ENCODE peak calls at places on chromosome 9, in eight cellular contexts. One of them, this sample, is unnamed.

GRCh38 chr9:110828148-110828730 is 159.6 kb downstream of the MUSK start:
- DNase-seq in stimulated activated naive B cell treated with anti-CD40 and anti-IgM and Interleukin-4, amounts not matched to agents 10 μg/mL and 1 μg/mL and 100 μg/mL, for 72 hours: no peak
- DNase-seq in psoas muscle: no peak
- DNase-seq in ascending aorta: peak
- DNase-seq in A673: peak
- DNase-seq in neural crest cell: no peak
- DNase-seq in stimulated activated effector memory CD8-positive, alpha-beta T cell treated with anti-CD3 and anti-CD28 coated beads, Interleukin-12 subunit alpha, Interleukin-12 subunit beta, amount 100 ng/mL, for 72 hours: no peak
- DNase-seq in PC-3: no peak
- DNase-seq in this sample: peak

GRCh38 chr9:118108971-118109370 is 404.8 kb downstream of the TLR4 start:
- DNase-seq in A673: no peak
- DNase-seq in psoas muscle: no peak
- DNase-seq in stimulated activated effector memory CD8-positive, alpha-beta T cell treated with anti-CD3 and anti-CD28 coated beads, Interleukin-12 subunit alpha, Interleukin-12 subunit beta, amount 100 ng/mL, for 72 hours: no peak
- DNase-seq in neural crest cell: no peak
- DNase-seq in PC-3: no peak
- DNase-seq in stimulated activated naive B cell treated with anti-CD40 and anti-IgM and Interleukin-4, amounts not matched to agents 10 μg/mL and 1 μg/mL and 100 μg/mL, for 72 hours: no peak
- DNase-seq in ascending aorta: no peak
- DNase-seq in this sample: no peak

GRCh38 chr9:136358888-136359287 is 4.7 kb downstream of the DNLZ start:
- DNase-seq in ascending aorta: no peak
- DNase-seq in stimulated activated naive B cell treated with anti-CD40 and anti-IgM and Interleukin-4, amounts not matched to agents 10 μg/mL and 1 μg/mL and 100 μg/mL, for 72 hours: no peak
- DNase-seq in A673: no peak
- DNase-seq in neural crest cell: no peak
- DNase-seq in psoas muscle: no peak
- DNase-seq in stimulated activated effector memory CD8-positive, alpha-beta T cell treated with anti-CD3 and anti-CD28 coated beads, Interleukin-12 subunit alpha, Interleukin-12 subunit beta, amount 100 ng/mL, for 72 hours: no peak
- DNase-seq in PC-3: no peak
- DNase-seq in this sample: no peak

GRCh38 chr9:113446323-113446740 is 17.2 kb upstream of the RGS3 start:
- DNase-seq in PC-3: peak
- DNase-seq in neural crest cell: no peak
- DNase-seq in stimulated activated naive B cell treated with anti-CD40 and anti-IgM and Interleukin-4, amounts not matched to agents 10 μg/mL and 1 μg/mL and 100 μg/mL, for 72 hours: no peak
- DNase-seq in A673: peak
- DNase-seq in ascending aorta: no peak
- DNase-seq in stimulated activated effector memory CD8-positive, alpha-beta T cell treated with anti-CD3 and anti-CD28 coated beads, Interleukin-12 subunit alpha, Interleukin-12 subunit beta, amount 100 ng/mL, for 72 hours: peak
- DNase-seq in psoas muscle: no peak
- DNase-seq in this sample: no peak

GRCh38 chr9:130199605-130200004 is 27.4 kb downstream of the NCS1 start:
- DNase-seq in neural crest cell: no peak
- DNase-seq in stimulated activated effector memory CD8-positive, alpha-beta T cell treated with anti-CD3 and anti-CD28 coated beads, Interleukin-12 subunit alpha, Interleukin-12 subunit beta, amount 100 ng/mL, for 72 hours: no peak
- DNase-seq in PC-3: no peak
- DNase-seq in stimulated activated naive B cell treated with anti-CD40 and anti-IgM and Interleukin-4, amounts not matched to agents 10 μg/mL and 1 μg/mL and 100 μg/mL, for 72 hours: no peak
- DNase-seq in A673: no peak
- DNase-seq in ascending aorta: no peak
- DNase-seq in psoas muscle: no peak
- DNase-seq in this sample: peak

GRCh38 chr9:16624356-16624755 is 246.1 kb downstream of the BNC2 start:
- DNase-seq in neural crest cell: no peak
- DNase-seq in stimulated activated naive B cell treated with anti-CD40 and anti-IgM and Interleukin-4, amounts not matched to agents 10 μg/mL and 1 μg/mL and 100 μg/mL, for 72 hours: no peak
- DNase-seq in ascending aorta: no peak
- DNase-seq in A673: no peak
- DNase-seq in stimulated activated effector memory CD8-positive, alpha-beta T cell treated with anti-CD3 and anti-CD28 coated beads, Interleukin-12 subunit alpha, Interleukin-12 subunit beta, amount 100 ng/mL, for 72 hours: no peak
- DNase-seq in psoas muscle: no peak
- DNase-seq in PC-3: no peak
- DNase-seq in this sample: no peak

GRCh38 chr9:68755752-68756151 is 50.7 kb downstream of the PIP5K1B start:
- DNase-seq in A673: no peak
- DNase-seq in stimulated activated naive B cell treated with anti-CD40 and anti-IgM and Interleukin-4, amounts not matched to agents 10 μg/mL and 1 μg/mL and 100 μg/mL, for 72 hours: no peak
- DNase-seq in psoas muscle: no peak
- DNase-seq in ascending aorta: no peak
- DNase-seq in neural crest cell: no peak
- DNase-seq in stimulated activated effector memory CD8-positive, alpha-beta T cell treated with anti-CD3 and anti-CD28 coated beads, Interleukin-12 subunit alpha, Interleukin-12 subunit beta, amount 100 ng/mL, for 72 hours: no peak
- DNase-seq in PC-3: no peak
- DNase-seq in this sample: no peak

GRCh38 chr9:71592400-71592799 is 175.9 kb downstream of the CEMIP2 start:
- DNase-seq in neural crest cell: no peak
- DNase-seq in A673: no peak
- DNase-seq in ascending aorta: no peak
- DNase-seq in psoas muscle: no peak
- DNase-seq in stimulated activated effector memory CD8-positive, alpha-beta T cell treated with anti-CD3 and anti-CD28 coated beads, Interleukin-12 subunit alpha, Interleukin-12 subunit beta, amount 100 ng/mL, for 72 hours: no peak
- DNase-seq in stimulated activated naive B cell treated with anti-CD40 and anti-IgM and Interleukin-4, amounts not matched to agents 10 μg/mL and 1 μg/mL and 100 μg/mL, for 72 hours: no peak
- DNase-seq in PC-3: peak
- DNase-seq in this sample: no peak

GRCh38 chr9:130215341-130216119 is 43.3 kb downstream of the NCS1 start:
- DNase-seq in stimulated activated effector memory CD8-positive, alpha-beta T cell treated with anti-CD3 and anti-CD28 coated beads, Interleukin-12 subunit alpha, Interleukin-12 subunit beta, amount 100 ng/mL, for 72 hours: no peak
- DNase-seq in stimulated activated naive B cell treated with anti-CD40 and anti-IgM and Interleukin-4, amounts not matched to agents 10 μg/mL and 1 μg/mL and 100 μg/mL, for 72 hours: no peak
- DNase-seq in PC-3: no peak
- DNase-seq in psoas muscle: no peak
- DNase-seq in A673: no peak
- DNase-seq in ascending aorta: no peak
- DNase-seq in neural crest cell: no peak
- DNase-seq in this sample: peak

GRCh38 chr9:78857371-78858225 is 560.7 kb downstream of the PSAT1 start:
- DNase-seq in neural crest cell: peak
- DNase-seq in psoas muscle: no peak
- DNase-seq in A673: no peak
- DNase-seq in PC-3: no peak
- DNase-seq in stimulated activated effector memory CD8-positive, alpha-beta T cell treated with anti-CD3 and anti-CD28 coated beads, Interleukin-12 subunit alpha, Interleukin-12 subunit beta, amount 100 ng/mL, for 72 hours: no peak
- DNase-seq in stimulated activated naive B cell treated with anti-CD40 and anti-IgM and Interleukin-4, amounts not matched to agents 10 μg/mL and 1 μg/mL and 100 μg/mL, for 72 hours: no peak
- DNase-seq in ascending aorta: no peak
- DNase-seq in this sample: no peak

GRCh38 chr9:35102465-35102768 is 514 bp downstream of the STOML2 start:
- DNase-seq in neural crest cell: no peak
- DNase-seq in PC-3: no peak
- DNase-seq in A673: no peak
- DNase-seq in psoas muscle: no peak
- DNase-seq in stimulated activated naive B cell treated with anti-CD40 and anti-IgM and Interleukin-4, amounts not matched to agents 10 μg/mL and 1 μg/mL and 100 μg/mL, for 72 hours: no peak
- DNase-seq in stimulated activated effector memory CD8-positive, alpha-beta T cell treated with anti-CD3 and anti-CD28 coated beads, Interleukin-12 subunit alpha, Interleukin-12 subunit beta, amount 100 ng/mL, for 72 hours: no peak
- DNase-seq in ascending aorta: no peak
- DNase-seq in this sample: no peak

GRCh38 chr9:137458194-137459146 is 664 bp downstream of the NSMF start:
- DNase-seq in neural crest cell: no peak
- DNase-seq in stimulated activated naive B cell treated with anti-CD40 and anti-IgM and Interleukin-4, amounts not matched to agents 10 μg/mL and 1 μg/mL and 100 μg/mL, for 72 hours: no peak
- DNase-seq in ascending aorta: peak
- DNase-seq in PC-3: no peak
- DNase-seq in A673: peak
- DNase-seq in psoas muscle: peak
- DNase-seq in stimulated activated effector memory CD8-positive, alpha-beta T cell treated with anti-CD3 and anti-CD28 coated beads, Interleukin-12 subunit alpha, Interleukin-12 subunit beta, amount 100 ng/mL, for 72 hours: no peak
- DNase-seq in this sample: peak

GRCh38 chr9:29556317-29556716 is 1983.0 kb upstream of the C9orf72 start:
- DNase-seq in neural crest cell: no peak
- DNase-seq in ascending aorta: no peak
- DNase-seq in psoas muscle: no peak
- DNase-seq in A673: peak
- DNase-seq in PC-3: peak
- DNase-seq in stimulated activated naive B cell treated with anti-CD40 and anti-IgM and Interleukin-4, amounts not matched to agents 10 μg/mL and 1 μg/mL and 100 μg/mL, for 72 hours: no peak
- DNase-seq in stimulated activated effector memory CD8-positive, alpha-beta T cell treated with anti-CD3 and anti-CD28 coated beads, Interleukin-12 subunit alpha, Interleukin-12 subunit beta, amount 100 ng/mL, for 72 hours: no peak
- DNase-seq in this sample: no peak

GRCh38 chr9:112820886-112821285 is 69.8 kb downstream of the SLC46A2 start:
- DNase-seq in neural crest cell: no peak
- DNase-seq in stimulated activated naive B cell treated with anti-CD40 and anti-IgM and Interleukin-4, amounts not matched to agents 10 μg/mL and 1 μg/mL and 100 μg/mL, for 72 hours: no peak
- DNase-seq in psoas muscle: no peak
- DNase-seq in A673: no peak
- DNase-seq in stimulated activated effector memory CD8-positive, alpha-beta T cell treated with anti-CD3 and anti-CD28 coated beads, Interleukin-12 subunit alpha, Interleukin-12 subunit beta, amount 100 ng/mL, for 72 hours: no peak
- DNase-seq in ascending aorta: no peak
- DNase-seq in PC-3: peak
- DNase-seq in this sample: no peak

GRCh38 chr9:94743035-94743954 is 16.8 kb downstream of the AOPEP start:
- DNase-seq in neural crest cell: no peak
- DNase-seq in PC-3: no peak
- DNase-seq in psoas muscle: no peak
- DNase-seq in stimulated activated effector memory CD8-positive, alpha-beta T cell treated with anti-CD3 and anti-CD28 coated beads, Interleukin-12 subunit alpha, Interleukin-12 subunit beta, amount 100 ng/mL, for 72 hours: no peak
- DNase-seq in A673: no peak
- DNase-seq in ascending aorta: no peak
- DNase-seq in stimulated activated naive B cell treated with anti-CD40 and anti-IgM and Interleukin-4, amounts not matched to agents 10 μg/mL and 1 μg/mL and 100 μg/mL, for 72 hours: no peak
- DNase-seq in this sample: no peak

GRCh38 chr9:91071185-91071990 is 269.8 kb downstream of the SYK start:
- DNase-seq in stimulated activated effector memory CD8-positive, alpha-beta T cell treated with anti-CD3 and anti-CD28 coated beads, Interleukin-12 subunit alpha, Interleukin-12 subunit beta, amount 100 ng/mL, for 72 hours: peak
- DNase-seq in A673: no peak
- DNase-seq in neural crest cell: no peak
- DNase-seq in psoas muscle: peak
- DNase-seq in PC-3: peak
- DNase-seq in ascending aorta: no peak
- DNase-seq in stimulated activated naive B cell treated with anti-CD40 and anti-IgM and Interleukin-4, amounts not matched to agents 10 μg/mL and 1 μg/mL and 100 μg/mL, for 72 hours: no peak
- DNase-seq in this sample: no peak

GRCh38 chr9:69900406-69900805 is 79.8 kb downstream of the CFAP95 start:
- DNase-seq in ascending aorta: no peak
- DNase-seq in A673: no peak
- DNase-seq in psoas muscle: no peak
- DNase-seq in PC-3: peak
- DNase-seq in neural crest cell: no peak
- DNase-seq in stimulated activated effector memory CD8-positive, alpha-beta T cell treated with anti-CD3 and anti-CD28 coated beads, Interleukin-12 subunit alpha, Interleukin-12 subunit beta, amount 100 ng/mL, for 72 hours: no peak
- DNase-seq in stimulated activated naive B cell treated with anti-CD40 and anti-IgM and Interleukin-4, amounts not matched to agents 10 μg/mL and 1 μg/mL and 100 μg/mL, for 72 hours: no peak
- DNase-seq in this sample: no peak

GRCh38 chr9:113501129-113501686 is 37.7 kb downstream of the RGS3 start:
- DNase-seq in stimulated activated effector memory CD8-positive, alpha-beta T cell treated with anti-CD3 and anti-CD28 coated beads, Interleukin-12 subunit alpha, Interleukin-12 subunit beta, amount 100 ng/mL, for 72 hours: no peak
- DNase-seq in stimulated activated naive B cell treated with anti-CD40 and anti-IgM and Interleukin-4, amounts not matched to agents 10 μg/mL and 1 μg/mL and 100 μg/mL, for 72 hours: no peak
- DNase-seq in psoas muscle: no peak
- DNase-seq in ascending aorta: no peak
- DNase-seq in PC-3: no peak
- DNase-seq in A673: no peak
- DNase-seq in neural crest cell: no peak
- DNase-seq in this sample: peak

GRCh38 chr9:98335666-98336065 is 80.2 kb upstream of the TBC1D2 start:
- DNase-seq in ascending aorta: no peak
- DNase-seq in stimulated activated naive B cell treated with anti-CD40 and anti-IgM and Interleukin-4, amounts not matched to agents 10 μg/mL and 1 μg/mL and 100 μg/mL, for 72 hours: no peak
- DNase-seq in psoas muscle: no peak
- DNase-seq in A673: no peak
- DNase-seq in stimulated activated effector memory CD8-positive, alpha-beta T cell treated with anti-CD3 and anti-CD28 coated beads, Interleukin-12 subunit alpha, Interleukin-12 subunit beta, amount 100 ng/mL, for 72 hours: no peak
- DNase-seq in neural crest cell: no peak
- DNase-seq in PC-3: no peak
- DNase-seq in this sample: no peak

GRCh38 chr9:27377147-27377807 is 80.3 kb upstream of the EQTN start:
- DNase-seq in PC-3: peak
- DNase-seq in psoas muscle: no peak
- DNase-seq in A673: peak
- DNase-seq in ascending aorta: no peak
- DNase-seq in neural crest cell: no peak
- DNase-seq in stimulated activated naive B cell treated with anti-CD40 and anti-IgM and Interleukin-4, amounts not matched to agents 10 μg/mL and 1 μg/mL and 100 μg/mL, for 72 hours: no peak
- DNase-seq in stimulated activated effector memory CD8-positive, alpha-beta T cell treated with anti-CD3 and anti-CD28 coated beads, Interleukin-12 subunit alpha, Interleukin-12 subunit beta, amount 100 ng/mL, for 72 hours: no peak
- DNase-seq in this sample: no peak

GRCh38 chr9:73869261-73869660 is 627.9 kb upstream of the RORB start:
- DNase-seq in PC-3: peak
- DNase-seq in ascending aorta: no peak
- DNase-seq in stimulated activated effector memory CD8-positive, alpha-beta T cell treated with anti-CD3 and anti-CD28 coated beads, Interleukin-12 subunit alpha, Interleukin-12 subunit beta, amount 100 ng/mL, for 72 hours: no peak
- DNase-seq in stimulated activated naive B cell treated with anti-CD40 and anti-IgM and Interleukin-4, amounts not matched to agents 10 μg/mL and 1 μg/mL and 100 μg/mL, for 72 hours: peak
- DNase-seq in psoas muscle: no peak
- DNase-seq in neural crest cell: no peak
- DNase-seq in A673: peak
- DNase-seq in this sample: no peak

GRCh38 chr9:101999441-101999840 is 261.0 kb upstream of the GRIN3A start:
- DNase-seq in neural crest cell: no peak
- DNase-seq in stimulated activated naive B cell treated with anti-CD40 and anti-IgM and Interleukin-4, amounts not matched to agents 10 μg/mL and 1 μg/mL and 100 μg/mL, for 72 hours: no peak
- DNase-seq in PC-3: no peak
- DNase-seq in A673: no peak
- DNase-seq in psoas muscle: no peak
- DNase-seq in ascending aorta: no peak
- DNase-seq in stimulated activated effector memory CD8-positive, alpha-beta T cell treated with anti-CD3 and anti-CD28 coated beads, Interleukin-12 subunit alpha, Interleukin-12 subunit beta, amount 100 ng/mL, for 72 hours: no peak
- DNase-seq in this sample: no peak

GRCh38 chr9:6600006-6600405 is 45.5 kb downstream of the GLDC start:
- DNase-seq in stimulated activated effector memory CD8-positive, alpha-beta T cell treated with anti-CD3 and anti-CD28 coated beads, Interleukin-12 subunit alpha, Interleukin-12 subunit beta, amount 100 ng/mL, for 72 hours: no peak
- DNase-seq in neural crest cell: no peak
- DNase-seq in psoas muscle: no peak
- DNase-seq in stimulated activated naive B cell treated with anti-CD40 and anti-IgM and Interleukin-4, amounts not matched to agents 10 μg/mL and 1 μg/mL and 100 μg/mL, for 72 hours: no peak
- DNase-seq in ascending aorta: no peak
- DNase-seq in PC-3: no peak
- DNase-seq in A673: no peak
- DNase-seq in this sample: no peak

GRCh38 chr9:69660304-69660703 is 11.9 kb downstream of the APBA1 start:
- DNase-seq in PC-3: no peak
- DNase-seq in neural crest cell: no peak
- DNase-seq in A673: no peak
- DNase-seq in psoas muscle: no peak
- DNase-seq in ascending aorta: no peak
- DNase-seq in stimulated activated naive B cell treated with anti-CD40 and anti-IgM and Interleukin-4, amounts not matched to agents 10 μg/mL and 1 μg/mL and 100 μg/mL, for 72 hours: no peak
- DNase-seq in stimulated activated effector memory CD8-positive, alpha-beta T cell treated with anti-CD3 and anti-CD28 coated beads, Interleukin-12 subunit alpha, Interleukin-12 subunit beta, amount 100 ng/mL, for 72 hours: no peak
- DNase-seq in this sample: no peak

GRCh38 chr9:109506097-109506712 is 8.1 kb upstream of the PTPN3 start:
- DNase-seq in neural crest cell: no peak
- DNase-seq in stimulated activated effector memory CD8-positive, alpha-beta T cell treated with anti-CD3 and anti-CD28 coated beads, Interleukin-12 subunit alpha, Interleukin-12 subunit beta, amount 100 ng/mL, for 72 hours: no peak
- DNase-seq in ascending aorta: no peak
- DNase-seq in A673: no peak
- DNase-seq in PC-3: peak
- DNase-seq in psoas muscle: no peak
- DNase-seq in stimulated activated naive B cell treated with anti-CD40 and anti-IgM and Interleukin-4, amounts not matched to agents 10 μg/mL and 1 μg/mL and 100 μg/mL, for 72 hours: peak
- DNase-seq in this sample: no peak

GRCh38 chr9:110619831-110620230 is 40.3 kb upstream of the SVEP1 start:
- DNase-seq in PC-3: no peak
- DNase-seq in ascending aorta: no peak
- DNase-seq in A673: no peak
- DNase-seq in neural crest cell: no peak
- DNase-seq in stimulated activated naive B cell treated with anti-CD40 and anti-IgM and Interleukin-4, amounts not matched to agents 10 μg/mL and 1 μg/mL and 100 μg/mL, for 72 hours: no peak
- DNase-seq in stimulated activated effector memory CD8-positive, alpha-beta T cell treated with anti-CD3 and anti-CD28 coated beads, Interleukin-12 subunit alpha, Interleukin-12 subunit beta, amount 100 ng/mL, for 72 hours: no peak
- DNase-seq in psoas muscle: no peak
- DNase-seq in this sample: no peak

GRCh38 chr9:116157436-116158138 is 4.0 kb downstream of the PAPPA start:
- DNase-seq in stimulated activated naive B cell treated with anti-CD40 and anti-IgM and Interleukin-4, amounts not matched to agents 10 μg/mL and 1 μg/mL and 100 μg/mL, for 72 hours: no peak
- DNase-seq in neural crest cell: no peak
- DNase-seq in PC-3: no peak
- DNase-seq in ascending aorta: no peak
- DNase-seq in A673: peak
- DNase-seq in psoas muscle: no peak
- DNase-seq in stimulated activated effector memory CD8-positive, alpha-beta T cell treated with anti-CD3 and anti-CD28 coated beads, Interleukin-12 subunit alpha, Interleukin-12 subunit beta, amount 100 ng/mL, for 72 hours: no peak
- DNase-seq in this sample: peak

GRCh38 chr9:86783884-86784283 is 163.4 kb downstream of the GAS1 start:
- DNase-seq in A673: peak
- DNase-seq in psoas muscle: no peak
- DNase-seq in ascending aorta: no peak
- DNase-seq in PC-3: no peak
- DNase-seq in stimulated activated naive B cell treated with anti-CD40 and anti-IgM and Interleukin-4, amounts not matched to agents 10 μg/mL and 1 μg/mL and 100 μg/mL, for 72 hours: no peak
- DNase-seq in neural crest cell: no peak
- DNase-seq in stimulated activated effector memory CD8-positive, alpha-beta T cell treated with anti-CD3 and anti-CD28 coated beads, Interleukin-12 subunit alpha, Interleukin-12 subunit beta, amount 100 ng/mL, for 72 hours: no peak
- DNase-seq in this sample: no peak